ENCODE peak calls at places on chromosomes 16 and 17, in nine cellular contexts. Z, X, Y, O, E, R, T, A and V are unnamed samples.

GRCh38 chr17:5769936-5770335 is 185.6 kb upstream of the NLRP1 start:
- DNase-seq in Z (no peak), X (no peak), Y (no peak), O (no peak), E (no peak), R (no peak), T (no peak), A (no peak), V (no peak)

GRCh38 chr16:51343411-51343810 is 192.3 kb upstream of the SALL1 start:
- DNase-seq in Z (no peak), X (no peak), Y (no peak), O (no peak), E (no peak), R (no peak), T (no peak), A (peak), V (no peak)

GRCh38 chr16:84606081-84606875 is 11.6 kb downstream of the COTL1 start:
- DNase-seq in Z (no peak), X (no peak), Y (no peak), O (no peak), E (no peak), R (no peak), T (no peak), A (no peak), V (no peak)

GRCh38 chr16:20763461-20764232 is at the start of gene ACSM3:
- DNase-seq in Z (peak), X (peak), Y (peak), O (peak), E (peak), R (no peak), T (peak), A (peak), V (peak)

GRCh38 chr17:75845933-75846700 is 1.9 kb upstream of the UNC13D start:
- DNase-seq in Z (no peak), X (no peak), Y (no peak), O (no peak), E (no peak), R (no peak), T (no peak), A (no peak), V (no peak)

GRCh38 chr16:53549970-53550406 is 47.0 kb upstream of the AKTIP start:
- DNase-seq in Z (peak), X (no peak), Y (peak), O (peak), E (peak), R (peak), T (peak), A (peak), V (peak)

GRCh38 chr17:17783121-17783824 is 53.5 kb downstream of the SREBF1 start:
- DNase-seq in Z (peak), X (no peak), Y (peak), O (peak), E (no peak), R (no peak), T (peak), A (no peak), V (no peak)

GRCh38 chr16:27867122-27868110 is 196.1 kb downstream of the GSG1L start:
- DNase-seq in Z (peak), X (no peak), Y (peak), O (peak), E (peak), R (no peak), T (peak), A (peak), V (no peak)

GRCh38 chr17:55601874-55602364 is 90.7 kb upstream of the SMIM36 start:
- DNase-seq in Z (no peak), X (no peak), Y (no peak), O (peak), E (peak), R (no peak), T (no peak), A (peak), V (no peak)

GRCh38 chr16:31711344-31711845 is 162.2 kb upstream of the ZNF267 start:
- DNase-seq in Z (no peak), X (no peak), Y (no peak), O (no peak), E (no peak), R (no peak), T (no peak), A (no peak), V (no peak)

GRCh38 chr17:47324224-47325020 is 667 bp downstream of the EFCAB13 start:
- DNase-seq in Z (peak), X (peak), Y (peak), O (peak), E (no peak), R (peak), T (peak), A (peak), V (peak)

GRCh38 chr17:37571674-37572073 is 37.5 kb downstream of the SYNRG start:
- DNase-seq in Z (no peak), X (no peak), Y (no peak), O (no peak), E (no peak), R (no peak), T (no peak), A (peak), V (no peak)

GRCh38 chr17:11251561-11252107 is 10.6 kb downstream of the SHISA6 start:
- DNase-seq in Z (no peak), X (no peak), Y (no peak), O (no peak), E (no peak), R (no peak), T (no peak), A (no peak), V (no peak)

GRCh38 chr16:48501516-48502377 is 108.2 kb downstream of the N4BP1 start:
- DNase-seq in Z (no peak), X (no peak), Y (no peak), O (no peak), E (no peak), R (peak), T (no peak), A (no peak), V (no peak)

GRCh38 chr17:62366191-62366590 is 14.2 kb upstream of the EFCAB3 start:
- DNase-seq in Z (no peak), X (no peak), Y (no peak), O (no peak), E (no peak), R (no peak), T (no peak), A (no peak), V (no peak)

GRCh38 chr16:53948326-53948725 is 244.4 kb downstream of the FTO start:
- DNase-seq in Z (no peak), X (no peak), Y (no peak), O (no peak), E (no peak), R (no peak), T (no peak), A (no peak), V (no peak)

GRCh38 chr16:20901441-20902112 is 1.0 kb downstream of the LYRM1 start:
- DNase-seq in Z (peak), X (no peak), Y (peak), O (peak), E (peak), R (peak), T (peak), A (peak), V (peak)

GRCh38 chr16:874366-875181 is 74.0 kb upstream of the GNG13 start:
- DNase-seq in Z (no peak), X (no peak), Y (no peak), O (no peak), E (no peak), R (no peak), T (no peak), A (no peak), V (no peak)

GRCh38 chr16:56866955-56867830 is 2.2 kb downstream of the SLC12A3 start:
- DNase-seq in Z (peak), X (no peak), Y (peak), O (peak), E (peak), R (no peak), T (no peak), A (peak), V (peak)

GRCh38 chr17:27458524-27458908 is 2.3 kb downstream of the KSR1 start:
- DNase-seq in Z (no peak), X (no peak), Y (no peak), O (no peak), E (no peak), R (no peak), T (no peak), A (no peak), V (no peak)

GRCh38 chr16:11315499-11315898 is 29.8 kb upstream of the RMI2 start:
- DNase-seq in Z (no peak), X (no peak), Y (no peak), O (no peak), E (no peak), R (no peak), T (no peak), A (peak), V (no peak)

GRCh38 chr17:45372325-45372869 is 55.6 kb upstream of the MAP3K14 start:
- DNase-seq in Z (no peak), X (peak), Y (no peak), O (no peak), E (no peak), R (peak), T (no peak), A (peak), V (no peak)

GRCh38 chr17:39863918-39864746 is at the start of gene IKZF3:
- DNase-seq in Z (peak), X (no peak), Y (peak), O (peak), E (peak), R (peak), T (peak), A (peak), V (no peak)

GRCh38 chr17:37816951-37817350 is 72.1 kb upstream of the HNF1B start:
- DNase-seq in Z (no peak), X (no peak), Y (no peak), O (no peak), E (no peak), R (no peak), T (no peak), A (peak), V (no peak)

GRCh38 chr17:519450-520212 is 167.0 kb upstream of the RPH3AL start:
- DNase-seq in Z (no peak), X (no peak), Y (no peak), O (no peak), E (no peak), R (no peak), T (no peak), A (no peak), V (no peak)

GRCh38 chr17:50129303-50129945 is 536 bp downstream of the SAMD14 start:
- DNase-seq in Z (no peak), X (no peak), Y (no peak), O (no peak), E (no peak), R (no peak), T (no peak), A (peak), V (no peak)

GRCh38 chr17:66378296-66378695 is 75.9 kb downstream of the PRKCA start:
- DNase-seq in Z (no peak), X (no peak), Y (no peak), O (no peak), E (no peak), R (no peak), T (no peak), A (peak), V (no peak)

GRCh38 chr17:5065227-5065744 is 13.0 kb upstream of the ZFP3 start:
- DNase-seq in Z (no peak), X (no peak), Y (no peak), O (no peak), E (no peak), R (no peak), T (no peak), A (no peak), V (no peak)

GRCh38 chr17:32671891-32672290 is 185.1 kb downstream of the CDK5R1 start:
- DNase-seq in Z (peak), X (no peak), Y (peak), O (peak), E (no peak), R (peak), T (no peak), A (no peak), V (peak)

GRCh38 chr17:42111901-42112551 is 488 bp downstream of the DHX58 start:
- DNase-seq in Z (peak), X (no peak), Y (peak), O (peak), E (no peak), R (no peak), T (peak), A (peak), V (no peak)

GRCh38 chr16:12546918-12547607 is 256.6 kb downstream of the CPPED1 start:
- DNase-seq in Z (no peak), X (no peak), Y (no peak), O (no peak), E (no peak), R (no peak), T (no peak), A (peak), V (no peak)

GRCh38 chr16:1309888-1310831 is 724 bp downstream of the UBE2I start:
- DNase-seq in Z (peak), X (no peak), Y (peak), O (peak), E (no peak), R (peak), T (peak), A (peak), V (peak)

GRCh38 chr17:50208611-50209061 is 7.2 kb upstream of the COL1A1 start:
- DNase-seq in Z (no peak), X (no peak), Y (no peak), O (no peak), E (no peak), R (peak), T (peak), A (no peak), V (no peak)

GRCh38 chr17:52106638-52107261 is 51.8 kb downstream of the CA10 start:
- DNase-seq in Z (peak), X (no peak), Y (peak), O (peak), E (peak), R (no peak), T (peak), A (no peak), V (peak)

GRCh38 chr17:4947010-4947410 is 1.3 kb downstream of the PFN1 start:
- DNase-seq in Z (no peak), X (no peak), Y (no peak), O (peak), E (no peak), R (no peak), T (no peak), A (no peak), V (no peak)

GRCh38 chr17:28415886-28416285 is 9.9 kb upstream of the SLC46A1 start:
- DNase-seq in Z (no peak), X (no peak), Y (no peak), O (no peak), E (no peak), R (no peak), T (no peak), A (no peak), V (no peak)

GRCh38 chr16:81618661-81619060 is 160.4 kb upstream of the PLCG2 start:
- DNase-seq in Z (peak), X (no peak), Y (peak), O (no peak), E (no peak), R (no peak), T (no peak), A (no peak), V (no peak)

GRCh38 chr16:67198238-67198734 is 645 bp upstream of the ELMO3 start:
- DNase-seq in Z (peak), X (no peak), Y (peak), O (peak), E (no peak), R (no peak), T (no peak), A (peak), V (no peak)

GRCh38 chr16:18796377-18796776 is 5.0 kb downstream of the ARL6IP1 start:
- DNase-seq in Z (no peak), X (no peak), Y (no peak), O (no peak), E (no peak), R (no peak), T (no peak), A (no peak), V (no peak)

GRCh38 chr16:18801197-18801972 is at the start of gene ARL6IP1:
- DNase-seq in Z (peak), X (peak), Y (peak), O (peak), E (peak), R (peak), T (peak), A (peak), V (peak)

GRCh38 chr16:18799500-18799899 is 1.8 kb downstream of the ARL6IP1 start:
- DNase-seq in Z (no peak), X (no peak), Y (no peak), O (no peak), E (no peak), R (no peak), T (no peak), A (no peak), V (no peak)

GRCh38 chr16:18800674-18801196 is 614 bp downstream of the ARL6IP1 start:
- DNase-seq in Z (no peak), X (no peak), Y (no peak), O (peak), E (no peak), R (peak), T (no peak), A (no peak), V (no peak)

GRCh38 chr16:18797746-18798145 is 3.6 kb downstream of the ARL6IP1 start:
- DNase-seq in Z (no peak), X (no peak), Y (no peak), O (no peak), E (no peak), R (no peak), T (no peak), A (no peak), V (no peak)
- TF ChIP-seq POLR2A in Z (no peak), X (no peak), Y (no peak), O (no peak), E (no peak), R (no peak), T (no peak), A (no peak), V (no peak)

GRCh38 chr17:73902416-73903181 is 258.4 kb upstream of the SDK2 start:
- DNase-seq in Z (no peak), X (no peak), Y (no peak), O (no peak), E (no peak), R (peak), T (no peak), A (no peak), V (no peak)
- H3K4me3 ChIP-seq in Z (peak), X (peak), Y (no peak), O (no peak), E (no peak), R (no peak), T (no peak), A (no peak), V (no peak)

GRCh38 chr16:4678596-4678995 is 14.8 kb upstream of the NUDT16L1 start:
- DNase-seq in Z (no peak), X (no peak), Y (no peak), O (no peak), E (no peak), R (no peak), T (no peak), A (no peak), V (no peak)
- TF ChIP-seq POLR2A in Z (no peak), X (no peak), Y (no peak), O (no peak), E (no peak), R (no peak), T (no peak), A (no peak), V (no peak)

GRCh38 chr16:4052096-4052495 is 64.1 kb downstream of the ADCY9 start:
- DNase-seq in Z (no peak), X (no peak), Y (no peak), O (no peak), E (no peak), R (peak), T (no peak), A (no peak), V (no peak)

GRCh38 chr16:4049031-4049430 is 67.2 kb downstream of the ADCY9 start:
- DNase-seq in Z (no peak), X (no peak), Y (no peak), O (no peak), E (no peak), R (peak), T (no peak), A (no peak), V (no peak)

GRCh38 chr16:4051591-4051990 is 64.7 kb downstream of the ADCY9 start:
- DNase-seq in Z (no peak), X (no peak), Y (no peak), O (no peak), E (no peak), R (no peak), T (no peak), A (no peak), V (no peak)

GRCh38 chr16:4052801-4053662 is 63.2 kb downstream of the ADCY9 start:
- DNase-seq in Z (no peak), X (no peak), Y (peak), O (no peak), E (no peak), R (peak), T (no peak), A (peak), V (peak)

GRCh38 chr16:4048481-4048880 is 67.8 kb downstream of the ADCY9 start:
- DNase-seq in Z (no peak), X (no peak), Y (no peak), O (no peak), E (no peak), R (peak), T (no peak), A (no peak), V (no peak)
- H3K4me3 ChIP-seq in Z (no peak), X (no peak), Y (no peak), O (no peak), E (no peak), R (no peak), T (no peak), A (no peak), V (no peak)

DNA sequence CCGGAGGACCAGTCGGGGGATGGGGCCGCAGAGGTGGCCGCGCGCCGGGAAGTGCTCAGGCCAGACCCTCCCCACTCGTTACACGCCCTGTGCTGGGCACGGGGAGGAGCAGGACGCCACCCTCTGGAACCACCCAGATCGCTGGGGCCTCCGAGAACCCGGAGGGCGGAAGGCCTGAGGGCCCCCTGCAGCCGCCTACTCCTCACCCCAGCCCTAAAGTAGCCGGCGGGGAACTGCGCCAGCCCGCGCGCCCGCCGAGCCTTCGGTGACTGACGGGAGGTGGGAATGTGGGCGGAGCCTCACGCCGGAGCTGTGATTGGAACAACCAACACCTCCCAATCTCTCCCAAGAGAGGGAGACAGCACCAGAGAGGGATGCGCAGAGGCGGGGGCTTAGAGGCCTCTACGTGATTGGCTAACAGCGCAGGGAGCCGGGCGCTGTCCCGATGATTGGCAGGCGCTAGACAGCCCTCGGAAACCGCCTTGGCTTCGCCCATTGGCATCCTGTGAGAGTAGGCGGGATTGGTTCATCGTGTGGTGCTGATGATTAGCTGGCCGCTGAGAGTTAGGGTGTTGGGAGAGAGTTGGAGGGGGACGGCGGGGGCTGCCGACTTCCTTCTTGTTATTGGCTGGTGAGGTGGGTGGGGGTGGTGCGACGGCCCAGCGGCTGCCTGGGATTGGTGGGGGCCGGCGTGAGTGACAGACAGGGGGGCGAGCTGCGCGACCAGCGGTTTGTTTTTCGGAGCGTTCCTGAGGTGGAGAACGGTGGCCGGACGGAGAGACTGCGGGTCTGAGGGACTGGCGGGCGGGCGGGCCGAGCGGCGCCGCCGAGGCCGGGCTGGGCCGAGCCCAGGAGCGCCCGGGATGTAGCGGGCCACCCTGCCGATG is at the start of gene MAP3K3:
- DNase-seq in Z (peak), X (peak), Y (peak), O (peak), E (peak), R (peak), T (peak), A (peak), V (peak)
- TF ChIP-seq POLR2A in Z (peak), X (no peak), Y (peak), O (peak), E (peak), R (peak), T (peak), A (peak), V (peak)

GRCh38 chr17:78980624-78980972 is 875 bp upstream of the LGALS3BP start:
- DNase-seq in Z (no peak), X (no peak), Y (no peak), O (no peak), E (no peak), R (no peak), T (no peak), A (no peak), V (no peak)
- H3K4me3 ChIP-seq in Z (no peak), X (no peak), Y (no peak), O (no peak), E (peak), R (no peak), T (no peak), A (no peak), V (no peak)

GRCh38 chr16:30474684-30475083 is 2.1 kb downstream of the ITGAL start:
- DNase-seq in Z (no peak), X (no peak), Y (no peak), O (no peak), E (no peak), R (no peak), T (no peak), A (no peak), V (no peak)
- TF ChIP-seq POLR2A in Z (no peak), X (no peak), Y (no peak), O (no peak), E (no peak), R (no peak), T (no peak), A (no peak), V (no peak)

GRCh38 chr16:86508028-86508946 is 2.0 kb upstream of the FOXF1 start:
- DNase-seq in Z (no peak), X (no peak), Y (no peak), O (no peak), E (no peak), R (no peak), T (no peak), A (no peak), V (no peak)

GRCh38 chr16:86505899-86506864 is 4.1 kb upstream of the FOXF1 start:
- DNase-seq in Z (no peak), X (no peak), Y (no peak), O (no peak), E (no peak), R (no peak), T (no peak), A (peak), V (no peak)

GRCh38 chr16:86508947-86509758 is 1.2 kb upstream of the FOXF1 start:
- DNase-seq in Z (no peak), X (no peak), Y (peak), O (no peak), E (no peak), R (no peak), T (peak), A (peak), V (no peak)

GRCh38 chr16:86505185-86505898 is 5.0 kb upstream of the FOXF1 start:
- DNase-seq in Z (no peak), X (no peak), Y (no peak), O (no peak), E (no peak), R (no peak), T (no peak), A (peak), V (no peak)

GRCh38 chr16:86507173-86508027 is 2.9 kb upstream of the FOXF1 start:
- DNase-seq in Z (no peak), X (no peak), Y (no peak), O (no peak), E (no peak), R (no peak), T (no peak), A (peak), V (no peak)
- H3K4me3 ChIP-seq in Z (peak), X (peak), Y (no peak), O (no peak), E (no peak), R (no peak), T (no peak), A (peak), V (no peak)